ENCODE peak calls at places on chromosome 1, in nine cellular contexts. C is sigmoid colon; Y is stimulated activated CD4-positive, alpha-beta T cell treated with anti-CD3 and anti-CD28 coated beads, Interleukin-1b, Interleukin-23, amount 100 ng/mL, for 24 hours; Q is astrocyte; Z is T-helper 17 cell; I is G401; K is cardiac muscle cell; N is NCI-H1048; T is posterior cingulate gyrus. O is an unnamed sample.

GRCh38 chr1:211726467-211726866 is 51.0 kb upstream of the NEK2 start:
- DNase-seq in T (no peak), C (no peak), Y (no peak), N (no peak), Q (no peak), Z (no peak), K (no peak), I (no peak), O (no peak)

GRCh38 chr1:231395051-231395995 is 26.8 kb downstream of the EGLN1 start:
- DNase-seq in C (no peak), Z (no peak), Y (no peak), N (no peak), I (no peak), T (no peak), Q (peak), K (peak), O (no peak)

GRCh38 chr1:152886090-152886489 is 8.0 kb downstream of the SMCP start:
- DNase-seq in N (no peak), Z (no peak), K (no peak), I (no peak), Q (peak), C (no peak), T (no peak), Y (no peak), O (no peak)

GRCh38 chr1:206540044-206540758 is 32.9 kb downstream of the RASSF5 start:
- DNase-seq in Y (no peak), C (no peak), T (peak), K (peak), Z (no peak), N (no peak), I (peak), Q (no peak), O (no peak)

GRCh38 chr1:59477286-59477685 is 180.4 kb downstream of the FGGY start:
- DNase-seq in Q (peak), K (no peak), I (no peak), Z (no peak), N (no peak), T (no peak), Y (peak), C (no peak), O (no peak)

GRCh38 chr1:145804235-145805045 is 19.5 kb downstream of the RNF115 start:
- DNase-seq in Y (no peak), N (no peak), T (no peak), K (no peak), C (no peak), Z (no peak), Q (peak), I (no peak), O (no peak)

GRCh38 chr1:213268221-213268620 is 217.2 kb downstream of the RPS6KC1 start:
- DNase-seq in C (no peak), Q (peak), Y (no peak), T (no peak), Z (no peak), K (peak), N (no peak), I (no peak), O (no peak)

GRCh38 chr1:203537806-203538464 is 44.0 kb downstream of the OPTC start:
- DNase-seq in Z (no peak), T (no peak), N (no peak), C (no peak), Y (no peak), K (peak), I (no peak), Q (peak), O (no peak)

GRCh38 chr1:15337656-15338402 is 71.9 kb upstream of the EFHD2 start:
- DNase-seq in K (peak), Z (no peak), Y (no peak), C (no peak), Q (peak), I (no peak), T (no peak), N (no peak), O (no peak)

GRCh38 chr1:50368179-50369007 is 54.9 kb downstream of the DMRTA2 start:
- DNase-seq in T (peak), C (no peak), K (peak), N (no peak), Y (peak), I (peak), Q (no peak), Z (peak), O (peak)

GRCh38 chr1:160451859-160452232 is 51.5 kb downstream of the VANGL2 start:
- DNase-seq in I (no peak), Y (no peak), T (no peak), C (no peak), K (no peak), Z (no peak), Q (no peak), N (no peak), O (peak)

GRCh38 chr1:35215346-35215745 is 22.4 kb upstream of the SFPQ start:
- DNase-seq in C (no peak), K (no peak), T (no peak), Q (no peak), Y (no peak), Z (no peak), N (no peak), I (no peak), O (no peak)

GRCh38 chr1:61131716-61132115 is 49.4 kb downstream of the NFIA start:
- DNase-seq in Z (no peak), Q (no peak), T (no peak), C (no peak), K (peak), I (no peak), Y (no peak), N (no peak), O (no peak)

GRCh38 chr1:166884971-166885370 is 8.9 kb upstream of the TADA1 start:
- DNase-seq in T (no peak), Q (no peak), Z (no peak), C (no peak), K (no peak), Y (no peak), I (no peak), N (no peak), O (peak)

GRCh38 chr1:29271724-29272123 is 35.4 kb downstream of the PTPRU start:
- DNase-seq in I (no peak), Q (peak), C (peak), N (no peak), T (no peak), Z (no peak), Y (no peak), K (peak), O (no peak)

GRCh38 chr1:2529776-2530500 is at the start of gene HES5:
- DNase-seq in K (no peak), T (no peak), Q (no peak), I (no peak), N (no peak), Z (no peak), Y (no peak), C (no peak), O (no peak)

GRCh38 chr1:84272401-84272800 is 29.1 kb upstream of the SAMD13 start:
- DNase-seq in N (no peak), I (no peak), K (no peak), Z (no peak), Y (no peak), Q (no peak), C (no peak), T (no peak), O (no peak)

GRCh38 chr1:172287207-172287606 is 133.3 kb upstream of the C1orf105 start:
- DNase-seq in Z (no peak), N (no peak), I (peak), K (peak), Y (no peak), Q (peak), T (no peak), C (peak), O (no peak)

GRCh38 chr1:153483776-153484175 is 23.3 kb upstream of the S100A7 start:
- DNase-seq in Z (no peak), K (no peak), Q (no peak), T (no peak), I (no peak), Y (no peak), N (no peak), C (no peak), O (no peak)

GRCh38 chr1:169105434-169106094 is 926 bp upstream of the ATP1B1 start:
- DNase-seq in Z (peak), I (peak), Q (no peak), Y (no peak), T (peak), C (peak), K (no peak), N (no peak), O (peak)

GRCh38 chr1:185448591-185449186 is 131.6 kb upstream of the IVNS1ABP start:
- DNase-seq in K (no peak), Z (no peak), Q (peak), Y (no peak), T (no peak), C (no peak), I (no peak), N (no peak), O (no peak)

GRCh38 chr1:218351617-218352438 is 6.7 kb downstream of the TGFB2 start:
- DNase-seq in I (no peak), C (peak), T (no peak), Q (peak), Y (no peak), N (no peak), K (peak), Z (no peak), O (peak)

GRCh38 chr1:39625462-39626273 is 13.8 kb downstream of the HEYL start:
- DNase-seq in Q (no peak), C (peak), Y (no peak), T (peak), K (peak), I (peak), N (no peak), Z (no peak), O (no peak)

GRCh38 chr1:44246806-44247205 is 33.5 kb downstream of the DMAP1 start:
- DNase-seq in K (no peak), C (no peak), Q (no peak), Y (no peak), I (no peak), Z (no peak), T (no peak), N (no peak), O (no peak)

GRCh38 chr1:15684468-15685283 is 556 bp downstream of the PLEKHM2 start:
- DNase-seq in C (peak), I (peak), K (peak), Y (peak), Z (peak), N (no peak), T (peak), Q (no peak), O (peak)

GRCh38 chr1:110119843-110120242 is 7.6 kb downstream of the UBL4B start:
- DNase-seq in Y (no peak), K (no peak), Z (no peak), C (peak), Q (no peak), I (no peak), T (no peak), N (no peak), O (no peak)

GRCh38 chr1:938088-938683 is 14.5 kb downstream of the SAMD11 start:
- DNase-seq in N (no peak), T (no peak), C (no peak), K (peak), I (peak), Y (no peak), Q (no peak), Z (no peak), O (no peak)

GRCh38 chr1:23419180-23419579 is 5.4 kb downstream of the TCEA3 start:
- DNase-seq in Y (no peak), Z (no peak), N (no peak), I (no peak), Q (no peak), C (no peak), T (no peak), K (no peak), O (no peak)

GRCh38 chr1:62746086-62746808 is 37.7 kb upstream of the ATG4C start:
- DNase-seq in T (no peak), Q (peak), N (no peak), K (peak), Y (no peak), C (no peak), I (peak), Z (no peak), O (peak)

GRCh38 chr1:89608627-89609338 is 24.1 kb upstream of the LRRC8C start:
- DNase-seq in I (no peak), K (no peak), Z (peak), Q (no peak), Y (no peak), N (no peak), C (no peak), T (no peak), O (no peak)

GRCh38 chr1:225470210-225470609 is 42.4 kb upstream of the LBR start:
- DNase-seq in Y (no peak), N (no peak), I (no peak), Q (no peak), K (no peak), T (no peak), C (no peak), Z (no peak), O (no peak)

O was measured in GM12865.